ENCODE peak calls at places on chromosomes 3 and 15, in four cellular contexts. One of them, this sample, is unnamed.

GRCh38 chr15:62153228-62153627 is 11.9 kb downstream of the C2CD4B start:
- DNase-seq in stomach: no peak
- DNase-seq in ovary: no peak
- DNase-seq in body of pancreas: no peak
- DNase-seq in this sample: no peak

GRCh38 chr3:138963161-138963560 is 16.1 kb downstream of the FOXL2NB start:
- DNase-seq in stomach: no peak
- DNase-seq in body of pancreas: no peak
- DNase-seq in ovary: no peak
- DNase-seq in this sample: no peak

GRCh38 chr3:78741066-78741645 is 1026.6 kb downstream of the ROBO1 start:
- DNase-seq in stomach: no peak
- DNase-seq in body of pancreas: no peak
- DNase-seq in ovary: no peak
- DNase-seq in this sample: no peak

GRCh38 chr15:41979493-41980266 is 7.3 kb upstream of the EHD4 start:
- DNase-seq in body of pancreas: no peak
- DNase-seq in ovary: peak
- DNase-seq in stomach: peak
- DNase-seq in this sample: no peak

GRCh38 chr15:63994073-63994600 is 52.1 kb downstream of the DAPK2 start:
- DNase-seq in stomach: no peak
- DNase-seq in body of pancreas: peak
- DNase-seq in ovary: no peak
- DNase-seq in this sample: no peak

GRCh38 chr3:82133070-82133606 is 371.7 kb upstream of the GBE1 start:
- DNase-seq in ovary: peak
- DNase-seq in stomach: peak
- DNase-seq in body of pancreas: peak
- DNase-seq in this sample: peak

GRCh38 chr3:129524081-129524480 is 4.4 kb upstream of the RHO start:
- DNase-seq in ovary: no peak
- DNase-seq in body of pancreas: no peak
- DNase-seq in stomach: no peak
- DNase-seq in this sample: no peak

GRCh38 chr3:175818811-175819464 is 959.8 kb downstream of the NAALADL2 start:
- DNase-seq in stomach: no peak
- DNase-seq in body of pancreas: no peak
- DNase-seq in ovary: no peak
- DNase-seq in this sample: no peak

GRCh38 chr3:94162700-94163099 is 99.8 kb downstream of the NSUN3 start:
- DNase-seq in body of pancreas: no peak
- DNase-seq in ovary: no peak
- DNase-seq in stomach: no peak
- DNase-seq in this sample: no peak

GRCh38 chr3:37197810-37198371 is 23.5 kb upstream of the LRRFIP2 start:
- DNase-seq in ovary: no peak
- DNase-seq in stomach: no peak
- DNase-seq in body of pancreas: no peak
- DNase-seq in this sample: no peak

GRCh38 chr3:8441969-8442559 is 59.6 kb upstream of the LMCD1 start:
- DNase-seq in body of pancreas: peak
- DNase-seq in ovary: peak
- DNase-seq in stomach: no peak
- DNase-seq in this sample: no peak

GRCh38 chr3:123949606-123950005 is 11.4 kb downstream of the CCDC14 start:
- DNase-seq in stomach: no peak
- DNase-seq in ovary: no peak
- DNase-seq in body of pancreas: no peak
- DNase-seq in this sample: no peak

GRCh38 chr3:156151824-156152428 is 31.5 kb downstream of the KCNAB1 start:
- DNase-seq in stomach: peak
- DNase-seq in ovary: peak
- DNase-seq in body of pancreas: peak
- DNase-seq in this sample: peak

GRCh38 chr3:127760361-127760760 is 62.0 kb downstream of the MGLL start:
- DNase-seq in ovary: no peak
- DNase-seq in stomach: no peak
- DNase-seq in body of pancreas: no peak
- DNase-seq in this sample: no peak

GRCh38 chr3:28295819-28296364 is 52.6 kb upstream of the ZCWPW2 start:
- DNase-seq in stomach: no peak
- DNase-seq in ovary: no peak
- DNase-seq in body of pancreas: no peak
- DNase-seq in this sample: no peak

GRCh38 chr3:11389570-11390268 is 117.5 kb downstream of the ATG7 start:
- DNase-seq in body of pancreas: no peak
- DNase-seq in ovary: no peak
- DNase-seq in stomach: no peak
- DNase-seq in this sample: no peak

GRCh38 chr3:144746631-144747030 is 775.0 kb downstream of the DIPK2A start:
- DNase-seq in stomach: no peak
- DNase-seq in ovary: no peak
- DNase-seq in body of pancreas: no peak
- DNase-seq in this sample: no peak

GRCh38 chr3:104149154-104149553 is 1217.6 kb upstream of the ALCAM start:
- DNase-seq in body of pancreas: no peak
- DNase-seq in stomach: no peak
- DNase-seq in ovary: no peak
- DNase-seq in this sample: no peak

GRCh38 chr3:135368781-135369180 is 573.7 kb downstream of the EPHB1 start:
- DNase-seq in body of pancreas: no peak
- DNase-seq in stomach: no peak
- DNase-seq in ovary: no peak
- DNase-seq in this sample: no peak

GRCh38 chr3:125151437-125151806 is 61.1 kb downstream of the SLC12A8 start:
- DNase-seq in stomach: no peak
- DNase-seq in body of pancreas: no peak
- DNase-seq in ovary: no peak
- DNase-seq in this sample: no peak

GRCh38 chr15:55915876-55916567 is 77.4 kb downstream of the NEDD4 start:
- DNase-seq in body of pancreas: no peak
- DNase-seq in stomach: no peak
- DNase-seq in ovary: no peak
- DNase-seq in this sample: no peak

GRCh38 chr3:6255229-6255628 is 605.7 kb upstream of the GRM7 start:
- DNase-seq in stomach: no peak
- DNase-seq in body of pancreas: no peak
- DNase-seq in ovary: no peak
- DNase-seq in this sample: no peak

GRCh38 chr15:31016446-31016915 is 25.1 kb upstream of the MTMR10 start:
- DNase-seq in ovary: no peak
- DNase-seq in body of pancreas: no peak
- DNase-seq in stomach: no peak
- DNase-seq in this sample: no peak

GRCh38 chr15:74178326-74179100 is 5.0 kb downstream of the ISLR start:
- DNase-seq in stomach: no peak
- DNase-seq in ovary: no peak
- DNase-seq in body of pancreas: no peak
- DNase-seq in this sample: no peak

GRCh38 chr15:73239564-73240208 is 129.1 kb downstream of the HCN4 start:
- DNase-seq in ovary: no peak
- DNase-seq in stomach: no peak
- DNase-seq in body of pancreas: no peak
- DNase-seq in this sample: peak

GRCh38 chr15:70726753-70727152 is 36.6 kb downstream of the UACA start:
- DNase-seq in body of pancreas: no peak
- DNase-seq in stomach: no peak
- DNase-seq in ovary: no peak
- DNase-seq in this sample: no peak

GRCh38 chr3:25513642-25514266 is 85.7 kb downstream of the RARB start:
- DNase-seq in body of pancreas: no peak
- DNase-seq in ovary: no peak
- DNase-seq in stomach: no peak
- DNase-seq in this sample: no peak

GRCh38 chr3:84077479-84077878 is 881.3 kb upstream of the CADM2 start:
- DNase-seq in ovary: no peak
- DNase-seq in stomach: no peak
- DNase-seq in body of pancreas: no peak
- DNase-seq in this sample: no peak

GRCh38 chr3:94862703-94863102 is 799.8 kb downstream of the NSUN3 start:
- DNase-seq in body of pancreas: no peak
- DNase-seq in stomach: no peak
- DNase-seq in ovary: no peak
- DNase-seq in this sample: no peak

DNA sequence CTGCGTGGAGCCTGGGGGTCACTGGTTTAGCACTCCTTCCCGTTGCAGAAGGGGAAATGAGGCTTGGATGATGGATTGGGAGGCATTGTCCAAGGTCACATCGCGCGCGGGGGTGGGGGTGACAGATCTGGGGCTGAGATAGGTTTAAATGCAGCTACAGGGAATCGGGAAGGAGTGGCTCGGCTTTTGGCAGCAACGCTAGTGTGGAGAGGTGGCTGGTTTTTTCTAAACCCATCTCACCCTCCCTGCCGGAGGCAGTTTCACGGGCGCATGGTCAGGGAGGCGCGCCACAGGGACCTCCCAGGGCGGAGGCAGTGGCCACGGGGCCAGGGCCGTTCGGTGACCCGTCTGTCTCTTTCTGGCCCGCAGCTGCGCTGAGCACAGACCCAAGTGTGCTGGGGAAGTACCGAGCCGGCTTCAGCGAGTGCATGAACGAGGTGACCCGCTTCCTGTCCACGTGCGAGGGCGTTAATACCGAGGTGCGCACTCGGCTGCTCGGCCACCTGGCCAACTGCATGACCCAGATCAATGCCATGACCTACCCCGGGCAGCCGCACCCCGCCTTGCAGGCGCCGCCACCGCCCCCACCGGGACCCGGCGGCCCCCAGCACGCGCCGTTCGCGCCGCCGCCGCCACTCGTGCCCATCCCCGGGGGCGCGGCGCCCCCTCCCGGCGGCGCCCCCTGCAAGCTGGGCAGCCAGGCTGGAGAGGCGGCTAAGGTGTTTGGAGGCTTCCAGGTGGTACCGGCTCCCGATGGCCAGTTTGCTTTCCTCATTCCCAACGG is 1.6 kb downstream of the HES1 start:
- DNase-seq in stomach: peak
- DNase-seq in body of pancreas: peak
- DNase-seq in ovary: peak
- DNase-seq in this sample: peak
- TF ChIP-seq CTCF in stomach: peak
- TF ChIP-seq CTCF in body of pancreas: peak
- TF ChIP-seq CTCF in ovary: peak
- TF ChIP-seq CTCF in this sample: no peak

GRCh38 chr3:111210003-111210699 is 138.5 kb downstream of the NECTIN3 start:
- DNase-seq in ovary: no peak
- DNase-seq in body of pancreas: no peak
- DNase-seq in stomach: no peak
- DNase-seq in this sample: no peak

GRCh38 chr3:111210866-111211564 is 139.4 kb downstream of the NECTIN3 start:
- DNase-seq in body of pancreas: no peak
- DNase-seq in stomach: no peak
- DNase-seq in ovary: no peak
- DNase-seq in this sample: no peak

GRCh38 chr3:111215481-111215880 is 143.9 kb downstream of the NECTIN3 start:
- DNase-seq in body of pancreas: no peak
- DNase-seq in ovary: no peak
- DNase-seq in stomach: no peak
- DNase-seq in this sample: no peak

GRCh38 chr3:111212511-111212910 is 140.9 kb downstream of the NECTIN3 start:
- DNase-seq in body of pancreas: no peak
- DNase-seq in stomach: no peak
- DNase-seq in ovary: no peak
- DNase-seq in this sample: no peak
- TF ChIP-seq CTCF in body of pancreas: no peak
- TF ChIP-seq CTCF in stomach: no peak
- TF ChIP-seq CTCF in ovary: no peak
- TF ChIP-seq CTCF in this sample: no peak

GRCh38 chr3:170037463-170038433 is at the start of gene GPR160:
- DNase-seq in ovary: peak
- DNase-seq in body of pancreas: peak
- DNase-seq in stomach: peak
- DNase-seq in this sample: peak
- TF ChIP-seq CTCF in ovary: peak
- TF ChIP-seq CTCF in body of pancreas: peak
- TF ChIP-seq CTCF in stomach: peak
- TF ChIP-seq CTCF in this sample: peak

DNA sequence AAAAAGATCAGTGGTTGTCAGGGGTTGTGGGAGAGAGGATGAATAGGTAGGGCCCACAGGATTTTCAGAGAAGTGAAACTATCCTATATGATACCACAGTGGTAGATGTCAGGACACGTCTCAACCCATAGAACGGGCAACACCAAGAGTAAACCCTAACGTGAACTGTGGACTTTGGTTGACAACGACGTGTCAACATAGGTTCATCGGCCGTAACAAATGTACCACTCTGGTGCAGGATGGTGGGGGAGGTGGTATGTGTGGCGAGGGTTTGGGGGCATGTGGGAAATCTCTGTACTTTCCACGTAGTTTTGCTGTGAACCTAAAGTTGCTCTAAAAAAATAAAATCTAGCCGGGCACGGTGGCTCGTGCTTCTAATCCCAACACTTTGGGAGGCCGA is 13.0 kb upstream of the PIGZ start:
- DNase-seq in ovary: peak
- DNase-seq in body of pancreas: no peak
- DNase-seq in stomach: no peak
- DNase-seq in this sample: no peak
- TF ChIP-seq CTCF in ovary: no peak
- TF ChIP-seq CTCF in body of pancreas: no peak
- TF ChIP-seq CTCF in stomach: no peak
- TF ChIP-seq CTCF in this sample: no peak

This sample was measured in right lobe of liver.